ENCODE peak calls at places on chromosomes 1 and 21, in ten cellular contexts. D is heart left ventricle, R is MM.1S, C is mesendoderm, S is endodermal cell, X is left ventricle myocardium inferior, Q is right lobe of liver, J is Caco-2, T is IMR-90, E is kidney. V is an unnamed sample. For H3K4me1, the result is how much of the 10 kb centered on the place peaks cover.

GRCh38 chr1:182913401-182913800 is 39.6 kb downstream of the SHCBP1L start:
- DNase-seq in D (no peak), R (no peak), C (no peak), S (no peak), X (no peak), Q (no peak), J (no peak), T (no peak), E (no peak), V (no peak)

GRCh38 chr1:242691603-242691945 is 167.1 kb upstream of the PLD5 start:
- DNase-seq in D (no peak), R (peak), C (no peak), S (no peak), X (no peak), Q (no peak), J (no peak), T (no peak), E (no peak), V (no peak)

GRCh38 chr1:33468559-33468958 is 3.9 kb upstream of the ZSCAN20 start:
- DNase-seq in D (no peak), R (no peak), C (peak), S (no peak), X (no peak), Q (no peak), J (no peak), T (peak), E (no peak), V (no peak)

GRCh38 chr1:118978914-118979701 is 9.0 kb downstream of the TBX15 start:
- DNase-seq in D (no peak), R (no peak), C (peak), S (no peak), X (no peak), Q (no peak), J (no peak), T (no peak), E (no peak), V (no peak)

GRCh38 chr21:46392921-46393320 is 65.8 kb upstream of the DIP2A start:
- DNase-seq in D (peak), R (no peak), C (no peak), S (no peak), X (peak), Q (no peak), J (no peak), T (peak), E (peak), V (no peak)

GRCh38 chr1:4119516-4120220 is 219.6 kb upstream of the C1orf174 start:
- DNase-seq in D (no peak), R (no peak), C (no peak), S (peak), X (no peak), Q (peak), J (no peak), T (no peak), E (no peak), V (peak)

GRCh38 chr1:210381934-210382333 is 53.2 kb downstream of the HHAT start:
- DNase-seq in D (no peak), R (no peak), C (no peak), S (no peak), X (no peak), Q (no peak), J (no peak), T (no peak), E (no peak), V (no peak)

GRCh38 chr1:53700776-53701175 is 38.2 kb downstream of the GLIS1 start:
- DNase-seq in D (no peak), R (no peak), C (no peak), S (no peak), X (no peak), Q (no peak), J (no peak), T (no peak), E (no peak), V (no peak)

GRCh38 chr21:31983120-31983519 is 110.3 kb downstream of the HUNK start:
- DNase-seq in D (no peak), R (no peak), C (no peak), S (no peak), X (no peak), Q (peak), J (peak), T (no peak), E (no peak), V (no peak)

GRCh38 chr21:35932232-35932911 is 128.0 kb downstream of the SETD4 start:
- DNase-seq in D (peak), R (peak), C (no peak), S (no peak), X (peak), Q (no peak), J (no peak), T (peak), E (no peak), V (no peak)

GRCh38 chr1:42876009-42876408 is 29.6 kb downstream of the ZNF691 start:
- DNase-seq in D (no peak), R (no peak), C (no peak), S (no peak), X (no peak), Q (no peak), J (no peak), T (no peak), E (no peak), V (no peak)

GRCh38 chr1:207302618-207303408 is 18.7 kb upstream of the CD55 start:
- DNase-seq in D (no peak), R (no peak), C (no peak), S (no peak), X (no peak), Q (no peak), J (no peak), T (no peak), E (no peak), V (no peak)

GRCh38 chr1:2948751-2949680 is 72.3 kb upstream of the ACTRT2 start:
- DNase-seq in D (no peak), R (no peak), C (no peak), S (no peak), X (peak), Q (no peak), J (no peak), T (no peak), E (peak), V (peak)

GRCh38 chr1:205593532-205593931 is 38.3 kb downstream of the ELK4 start:
- DNase-seq in D (no peak), R (peak), C (no peak), S (no peak), X (no peak), Q (no peak), J (no peak), T (no peak), E (no peak), V (no peak)

GRCh38 chr1:219385786-219386427 is 212.2 kb downstream of the LYPLAL1 start:
- DNase-seq in D (peak), R (peak), C (peak), S (peak), X (no peak), Q (peak), J (peak), T (peak), E (no peak), V (no peak)

GRCh38 chr1:2311184-2312032 is 79.9 kb downstream of the MORN1 start:
- DNase-seq in D (no peak), R (peak), C (peak), S (peak), X (peak), Q (no peak), J (peak), T (peak), E (no peak), V (no peak)

GRCh38 chr21:35231115-35231514 is 182.0 kb upstream of the RUNX1 start:
- DNase-seq in D (no peak), R (peak), C (no peak), S (no peak), X (no peak), Q (no peak), J (no peak), T (peak), E (no peak), V (no peak)

GRCh38 chr1:244439391-244440032 is 12.2 kb downstream of the ADSS2 start:
- DNase-seq in D (no peak), R (no peak), C (peak), S (peak), X (no peak), Q (no peak), J (no peak), T (no peak), E (peak), V (no peak)

GRCh38 chr21:42238185-42238934 is 19.4 kb downstream of the ABCG1 start:
- DNase-seq in D (peak), R (no peak), C (no peak), S (no peak), X (peak), Q (no peak), J (no peak), T (no peak), E (peak), V (no peak)

GRCh38 chr1:3377166-3377565 is 77.3 kb upstream of the ARHGEF16 start:
- DNase-seq in D (no peak), R (no peak), C (no peak), S (no peak), X (no peak), Q (no peak), J (no peak), T (no peak), E (no peak), V (no peak)

GRCh38 chr1:38918568-38918967 is 23.1 kb downstream of the RHBDL2 start:
- DNase-seq in D (no peak), R (peak), C (no peak), S (no peak), X (no peak), Q (no peak), J (no peak), T (no peak), E (no peak), V (no peak)

GRCh38 chr1:219071209-219071608 is 102.5 kb upstream of the LYPLAL1 start:
- DNase-seq in D (no peak), R (no peak), C (no peak), S (no peak), X (no peak), Q (no peak), J (no peak), T (no peak), E (no peak), V (no peak)

GRCh38 chr1:9629445-9630201 is 21.9 kb upstream of the PIK3CD start:
- DNase-seq in D (peak), R (no peak), C (no peak), S (no peak), X (peak), Q (peak), J (no peak), T (no peak), E (no peak), V (no peak)

GRCh38 chr1:223513309-223513708 is 120.1 kb downstream of the CCDC185 start:
- DNase-seq in D (no peak), R (no peak), C (no peak), S (no peak), X (no peak), Q (no peak), J (no peak), T (no peak), E (no peak), V (no peak)

GRCh38 chr1:230610589-230610988 is 31.7 kb upstream of the COG2 start:
- DNase-seq in D (no peak), R (no peak), C (no peak), S (no peak), X (no peak), Q (no peak), J (no peak), T (no peak), E (no peak), V (no peak)

GRCh38 chr1:168697376-168697775 is 31.6 kb downstream of the DPT start:
- DNase-seq in D (no peak), R (no peak), C (no peak), S (no peak), X (no peak), Q (no peak), J (no peak), T (no peak), E (no peak), V (no peak)

GRCh38 chr1:217393901-217394300 is 237.0 kb downstream of the GPATCH2 start:
- DNase-seq in D (no peak), R (no peak), C (peak), S (no peak), X (no peak), Q (no peak), J (peak), T (no peak), E (no peak), V (no peak)

GRCh38 chr1:92886886-92887419 is 55.1 kb downstream of the RPL5 start:
- DNase-seq in D (no peak), R (no peak), C (no peak), S (no peak), X (no peak), Q (peak), J (peak), T (no peak), E (no peak), V (no peak)

GRCh38 chr1:203328714-203329122 is 22.2 kb downstream of the FMOD start:
- DNase-seq in D (no peak), R (no peak), C (peak), S (peak), X (no peak), Q (no peak), J (peak), T (no peak), E (no peak), V (no peak)

GRCh38 chr1:36157973-36158826 is 2.2 kb downstream of the MAP7D1 start:
- DNase-seq in D (no peak), R (no peak), C (no peak), S (no peak), X (no peak), Q (no peak), J (no peak), T (no peak), E (no peak), V (no peak)

GRCh38 chr21:33419538-33420123 is 16.4 kb downstream of the IFNGR2 start:
- DNase-seq in D (peak), R (no peak), C (no peak), S (no peak), X (no peak), Q (no peak), J (no peak), T (peak), E (no peak), V (no peak)

GRCh38 chr1:224637510-224637909 is 21.4 kb downstream of the CNIH3 start:
- DNase-seq in D (no peak), R (no peak), C (no peak), S (no peak), X (no peak), Q (no peak), J (no peak), T (peak), E (no peak), V (no peak)

GRCh38 chr1:101101362-101101761 is 75.8 kb upstream of the DPH5 start:
- DNase-seq in D (no peak), R (no peak), C (no peak), S (no peak), X (no peak), Q (no peak), J (no peak), T (peak), E (no peak), V (no peak)

GRCh38 chr1:221715321-221716169 is 26.3 kb downstream of the DUSP10 start:
- DNase-seq in D (no peak), R (no peak), C (peak), S (peak), X (no peak), Q (no peak), J (no peak), T (peak), E (no peak), V (no peak)

GRCh38 chr1:113804421-113805255 is 7.6 kb downstream of the RSBN1 start:
- DNase-seq in D (no peak), R (no peak), C (peak), S (no peak), X (no peak), Q (no peak), J (peak), T (peak), E (no peak), V (no peak)

GRCh38 chr1:167774710-167775109 is 52.9 kb downstream of the MPZL1 start:
- DNase-seq in D (no peak), R (no peak), C (no peak), S (no peak), X (no peak), Q (no peak), J (no peak), T (peak), E (no peak), V (no peak)

GRCh38 chr1:114105401-114105979 is 48.2 kb downstream of the SYT6 start:
- DNase-seq in D (no peak), R (no peak), C (peak), S (no peak), X (no peak), Q (no peak), J (no peak), T (no peak), E (no peak), V (no peak)

GRCh38 chr1:233281711-233282581 is 13.6 kb downstream of the PCNX2 start:
- DNase-seq in D (no peak), R (peak), C (no peak), S (no peak), X (no peak), Q (no peak), J (no peak), T (peak), E (no peak), V (no peak)

GRCh38 chr1:165863346-165863745 is 35.9 kb downstream of the UCK2 start:
- DNase-seq in D (no peak), R (no peak), C (no peak), S (no peak), X (no peak), Q (no peak), J (no peak), T (no peak), E (no peak), V (no peak)
- H3K4me1 ChIP-seq in D (under half), R (under half), C (under half), S (under half), X (under half), Q (under half), J (under half), T (under half), E (under half), V (under half)

GRCh38 chr1:199129247-199129646 is 490.4 kb downstream of the PTPRC start:
- DNase-seq in D (no peak), R (no peak), C (no peak), S (no peak), X (no peak), Q (no peak), J (no peak), T (peak), E (no peak), V (no peak)
- H3K4me1 ChIP-seq in D (under half), R (under half), C (under half), S (under half), X (under half), Q (under half), J (under half), T (under half), E (under half), V (under half)

GRCh38 chr1:15352122-15352957 is 57.3 kb upstream of the EFHD2 start:
- DNase-seq in D (no peak), R (no peak), C (peak), S (peak), X (no peak), Q (no peak), J (no peak), T (peak), E (peak), V (peak)

GRCh38 chr1:15357808-15358207 is 51.9 kb upstream of the EFHD2 start:
- DNase-seq in D (no peak), R (no peak), C (no peak), S (no peak), X (no peak), Q (no peak), J (no peak), T (no peak), E (no peak), V (no peak)

GRCh38 chr1:15355968-15356621 is 53.6 kb upstream of the EFHD2 start:
- DNase-seq in D (no peak), R (no peak), C (no peak), S (no peak), X (no peak), Q (no peak), J (no peak), T (peak), E (no peak), V (no peak)

GRCh38 chr1:15353839-15354579 is 55.7 kb upstream of the EFHD2 start:
- DNase-seq in D (peak), R (no peak), C (no peak), S (no peak), X (no peak), Q (no peak), J (no peak), T (peak), E (peak), V (no peak)

GRCh38 chr1:15354580-15354965 is 55.1 kb upstream of the EFHD2 start:
- DNase-seq in D (no peak), R (no peak), C (no peak), S (no peak), X (no peak), Q (no peak), J (no peak), T (peak), E (peak), V (no peak)
- H3K4me1 ChIP-seq in D (under half), R (under half), C (under half), S (under half), X (under half), Q (under half), J (under half), T (under half), E (under half), V (under half)

DNA sequence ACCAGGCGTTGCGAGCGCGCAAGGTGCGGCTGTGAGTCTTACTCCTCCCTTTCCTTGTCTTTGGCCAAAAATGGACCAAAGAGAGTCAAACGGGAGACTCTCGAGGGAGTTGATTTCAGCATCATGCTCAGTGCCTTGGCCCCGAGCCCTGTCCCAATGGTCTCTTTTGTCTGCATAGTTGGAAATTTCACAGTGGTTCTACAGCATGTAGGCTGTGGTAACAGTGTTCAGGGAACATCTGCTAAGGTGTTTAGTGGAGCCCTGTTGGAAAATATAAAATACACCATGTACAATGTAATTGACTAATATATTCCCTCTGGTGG is 2.7 kb downstream of the CACNA1E start:
- DNase-seq in D (peak), R (no peak), C (no peak), S (no peak), X (peak), Q (no peak), J (no peak), T (no peak), E (no peak), V (no peak)
- H3K4me1 ChIP-seq in D (under half), R (under half), C (under half), S (under half), X (under half), Q (under half), J (under half), T (under half), E (under half), V (under half)

GRCh38 chr1:52476943-52477342 is 72.5 kb downstream of the PRPF38A start:
- DNase-seq in D (no peak), R (no peak), C (no peak), S (no peak), X (no peak), Q (no peak), J (no peak), T (no peak), E (no peak), V (no peak)
- H3K4me1 ChIP-seq in D (under half), R (under half), C (under half), S (under half), X (under half), Q (under half), J (under half), T (under half), E (under half), V (under half)

V was measured in RWPE2.